ENCODE peak calls at places on chromosomes 13 and 19, in six cellular contexts. J is Caco-2; M is SJSA1; S is neuronal stem cell; N is fibroblast of lung; P is CD8-positive, alpha-beta memory T cell. D is an unnamed sample.

GRCh38 chr13:62085337-62085736 is 669.7 kb upstream of the PCDH20 start:
- DNase-seq in N (no peak), J (no peak), S (no peak), P (no peak), M (no peak), D (no peak)

GRCh38 chr13:20940083-20940482 is 37.5 kb upstream of the XPO4 start:
- DNase-seq in M (no peak), S (no peak), N (peak; percentile 67), J (no peak), P (no peak), D (no peak)

GRCh38 chr13:61880576-61881283 is 465.1 kb upstream of the PCDH20 start:
- DNase-seq in P (no peak), N (peak; percentile 34), M (no peak), S (no peak), J (peak; percentile 48), D (peak; percentile 40)

GRCh38 chr19:35549174-35549788 is 3.9 kb downstream of the TMEM147 start:
- DNase-seq in N (peak; percentile 70), S (peak; percentile 80), J (peak; percentile 66), P (peak; percentile 67), M (peak; percentile 60), D (peak; percentile 95)

GRCh38 chr19:9608912-9609311 is 12.1 kb downstream of the ZNF561 start:
- DNase-seq in N (no peak), S (no peak), M (no peak), P (no peak), J (no peak), D (no peak)

GRCh38 chr13:77384999-77385398 is 58.1 kb upstream of the MYCBP2 start:
- DNase-seq in P (no peak), M (no peak), S (no peak), N (no peak), J (no peak), D (no peak)

GRCh38 chr13:70203661-70204229 is 95.5 kb upstream of the KLHL1 start:
- DNase-seq in N (no peak), J (no peak), M (no peak), P (no peak), S (no peak), D (no peak)

GRCh38 chr19:35206379-35206778 is 22.2 kb downstream of the FAM187B start:
- DNase-seq in P (peak; percentile 74), J (no peak), N (no peak), S (no peak), M (no peak), D (no peak)

GRCh38 chr19:23415034-23415433 is 19.8 kb upstream of the ZNF91 start:
- DNase-seq in N (no peak), J (no peak), P (no peak), S (peak; percentile 15), M (no peak), D (no peak)

GRCh38 chr13:45321230-45321629 is 19.8 kb downstream of the TPT1 start:
- DNase-seq in J (no peak), N (no peak), P (no peak), M (no peak), S (no peak), D (no peak)

GRCh38 chr19:1277061-1277460 is 1.7 kb downstream of the FAM174C start:
- DNase-seq in M (no peak), P (no peak), S (no peak), J (no peak), N (no peak), D (no peak)

GRCh38 chr19:42433503-42434260 is 6.5 kb upstream of the LIPE start:
- DNase-seq in N (peak; percentile 68), P (peak; percentile 75), S (peak; percentile 78), M (no peak), J (peak; percentile 94), D (peak; percentile 72)

GRCh38 chr13:110874508-110874960 is 40.3 kb downstream of the ANKRD10 start:
- DNase-seq in J (peak; percentile 81), S (peak; percentile 43), N (peak; percentile 64), P (no peak), M (peak; percentile 99), D (peak; percentile 98)

GRCh38 chr19:17943284-17944221 is 10.7 kb downstream of the CCDC124 start:
- DNase-seq in N (no peak), J (no peak), S (no peak), P (no peak), M (no peak), D (peak; percentile 95)

GRCh38 chr19:45163156-45163555 is 2.4 kb upstream of the NKPD1 start:
- DNase-seq in P (no peak), S (no peak), M (no peak), J (no peak), N (no peak), D (peak; percentile 51)

GRCh38 chr13:36212789-36213188 is 1.6 kb downstream of the SOHLH2 start:
- DNase-seq in P (no peak), J (no peak), N (no peak), M (no peak), S (no peak), D (no peak)

GRCh38 chr13:27273658-27274425 is 3.2 kb downstream of the RASL11A start:
- DNase-seq in N (peak; percentile 83), J (no peak), S (no peak), P (no peak), M (no peak), D (peak; percentile 35)

GRCh38 chr13:50521750-50522149 is 321.7 kb downstream of the DLEU7 start:
- DNase-seq in N (peak; percentile 88), P (no peak), S (no peak), M (no peak), J (no peak), D (no peak)

GRCh38 chr19:50720181-50720920 is 749 bp upstream of the SHANK1 start:
- DNase-seq in N (no peak), P (no peak), M (no peak), J (no peak), S (no peak), D (peak; percentile 65)

GRCh38 chr13:109416001-109416400 is 370.4 kb downstream of the IRS2 start:
- DNase-seq in P (no peak), N (no peak), M (peak; percentile 68), S (no peak), J (no peak), D (no peak)

GRCh38 chr19:33429891-33430673 is 56.6 kb downstream of the CEBPG start:
- DNase-seq in S (no peak), M (no peak), N (no peak), P (peak; percentile 50), J (peak; percentile 14), D (peak; percentile 19)
- H3K4me3 ChIP-seq in S (no peak overlapping the region), M (no peak overlapping the region), N (no peak overlapping the region), P (no peak overlapping the region), J (no peak overlapping the region), D (no peak overlapping the region)

DNA sequence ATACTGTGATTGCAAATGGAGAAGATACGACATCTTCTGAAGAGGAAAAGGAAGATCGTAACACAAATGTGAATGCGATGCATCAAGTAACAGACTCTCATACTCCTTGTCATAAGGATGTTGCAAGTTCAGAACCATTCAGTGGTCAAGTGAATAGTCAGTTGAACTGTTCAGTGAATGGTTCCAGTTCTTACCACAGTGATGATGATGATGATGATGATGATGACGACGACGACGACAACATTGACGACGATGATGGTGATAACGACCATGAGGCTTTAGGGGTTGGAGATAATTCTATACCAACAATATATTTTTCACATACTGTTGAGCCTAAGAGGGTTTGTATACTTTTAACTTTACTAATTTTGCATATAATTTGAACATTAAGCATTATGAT is 67.0 kb downstream of the URI1 start:
- DNase-seq in P (no peak), J (no peak), S (no peak), M (no peak), N (no peak), D (no peak)
- H3K36me3 ChIP-seq in P (peaks cover 30% of the 10 kb centered on the region), J (no peaks in the 10 kb centered on the region), S (peaks cover 8% of the 10 kb centered on the region), M (peaks cover 33% of the 10 kb centered on the region), N (peaks cover 4% of the 10 kb centered on the region), D (no peaks in the 10 kb centered on the region)

GRCh38 chr19:5338661-5339469 is 1.7 kb downstream of the PTPRS start:
- DNase-seq in S (peak; percentile 57), J (no peak), N (no peak), P (no peak), M (no peak), D (peak; percentile 95)
- H3K27me3 ChIP-seq in S (peaks cover 5% of the 10 kb centered on the region), J (no peaks in the 10 kb centered on the region), N (peaks cover 20% of the 10 kb centered on the region), P (peaks cover 40% of the 10 kb centered on the region), M (peaks cover 27% of the 10 kb centered on the region), D (peaks cover 9% of the 10 kb centered on the region)

GRCh38 chr19:46487178-46487801 is 8.4 kb downstream of the PNMA8B start:
- DNase-seq in J (no peak), S (no peak), M (no peak), N (no peak), P (no peak), D (no peak)
- H3K4me3 ChIP-seq in J (peak overlapping the region; percentile 22), S (peak overlapping the region; percentile 34), M (no peak overlapping the region), N (peak overlapping the region; percentile 55), P (no peak overlapping the region), D (peak overlapping the region; percentile 29)

GRCh38 chr19:10634881-10635463 is 9.6 kb downstream of the SLC44A2 start:
- DNase-seq in S (no peak), J (no peak), M (no peak), P (no peak), N (no peak), D (peak; percentile 38)
- H3K36me3 ChIP-seq in S (peaks cover 49% of the 10 kb centered on the region), J (no peaks in the 10 kb centered on the region), M (peaks cover 82% of the 10 kb centered on the region), P (peaks cover 67% of the 10 kb centered on the region), N (peaks cover 26% of the 10 kb centered on the region), D (peaks cover 39% of the 10 kb centered on the region)

DNA sequence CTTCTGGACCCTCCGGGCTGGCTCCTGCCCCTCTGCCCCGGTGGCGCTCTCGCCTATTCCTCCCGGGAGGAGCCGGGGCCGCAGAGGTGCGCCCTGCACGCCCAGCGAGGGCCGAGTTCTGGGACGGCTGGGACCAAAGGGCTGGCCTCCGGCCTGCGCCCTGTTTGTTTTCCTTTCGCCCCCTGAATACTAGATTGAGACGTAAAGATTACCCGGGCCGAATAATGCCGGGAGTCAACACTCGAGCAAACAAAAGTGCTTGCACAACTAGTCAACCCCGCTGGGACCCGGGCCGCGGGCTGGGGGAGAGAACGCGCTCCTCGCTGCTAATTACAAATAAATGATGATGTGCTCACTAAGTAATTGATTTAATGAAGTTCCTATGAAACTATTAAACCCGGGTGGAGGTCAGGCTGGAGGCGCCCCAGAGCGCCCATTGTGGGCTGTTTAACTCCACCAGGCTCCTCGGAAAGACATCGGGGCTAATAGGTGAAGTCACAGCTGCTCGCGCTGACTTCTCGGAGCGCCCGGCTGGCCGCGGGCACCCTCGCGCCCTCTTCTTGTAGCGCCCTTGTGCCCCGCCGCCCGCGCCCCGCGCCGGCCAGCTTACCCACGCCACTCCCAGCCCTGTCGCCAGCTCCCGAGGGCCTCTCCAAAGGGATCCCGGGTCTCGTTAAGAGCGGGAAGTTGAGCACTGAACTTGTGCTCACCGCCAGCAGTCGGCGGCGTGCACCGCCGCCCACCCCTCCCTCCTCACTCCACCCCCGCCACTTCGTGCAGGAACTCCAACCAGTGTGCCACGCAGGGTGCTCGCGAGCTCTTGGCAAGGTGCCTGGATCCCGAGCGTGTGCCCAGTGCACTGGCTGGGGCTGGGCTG is 14.9 kb downstream of the ZIC5 start:
- DNase-seq in P (no peak), M (no peak), N (no peak), J (no peak), S (no peak), D (peak; percentile 85)
- H3K27me3 ChIP-seq in P (peaks cover 68% of the 10 kb centered on the region), M (peaks cover 98% of the 10 kb centered on the region), N (peaks cover 63% of the 10 kb centered on the region), J (no peaks in the 10 kb centered on the region), S (peaks cover 9% of the 10 kb centered on the region), D (peaks cover 68% of the 10 kb centered on the region)

DNA sequence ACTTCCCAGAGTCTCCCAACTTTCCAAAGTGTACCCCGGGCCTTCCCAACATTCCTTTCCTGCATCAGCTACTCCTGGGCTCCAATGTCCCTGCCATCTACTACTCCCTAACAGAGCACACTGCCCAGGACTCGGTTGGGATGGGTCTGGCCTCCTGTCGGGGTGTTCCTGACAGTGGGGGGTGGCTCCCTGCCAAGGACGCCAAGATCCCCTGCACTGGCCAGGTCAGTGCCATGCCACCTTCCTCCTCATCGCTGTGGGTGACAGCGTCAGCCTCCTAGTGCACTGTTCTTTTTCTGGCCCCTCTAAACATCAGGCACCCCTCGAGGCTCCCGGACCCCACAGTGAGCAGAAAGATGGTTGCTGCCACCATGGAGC is 13.8 kb downstream of the EPS15L1 start:
- DNase-seq in M (no peak), N (no peak), P (no peak), J (no peak), S (no peak), D (no peak)
- H3K4me3 ChIP-seq in M (no peak overlapping the region), N (no peak overlapping the region), P (no peak overlapping the region), J (no peak overlapping the region), S (no peak overlapping the region), D (no peak overlapping the region)

D was measured in H7.